ENCODE peak calls at places on chromosomes 1 and 21, in six cellular contexts. I, V, D, G, Q and F are unnamed samples.

GRCh38 chr1:234862944-234863515 is 253.1 kb upstream of the IRF2BP2 start:
- DNase-seq in I (no peak), V (no peak), D (peak; percentile 81), G (peak; percentile 73), Q (no peak), F (no peak)

GRCh38 chr1:163774390-163774789 is 452.6 kb downstream of the NUF2 start:
- DNase-seq in I (no peak), V (no peak), D (no peak), G (no peak), Q (no peak), F (no peak)

GRCh38 chr1:94045465-94046056 is 75.4 kb downstream of the ABCA4 start:
- DNase-seq in I (peak; percentile 51), V (no peak), D (peak; percentile 68), G (peak; percentile 99), Q (peak; percentile 79), F (no peak)

GRCh38 chr1:200037501-200037900 is 10.0 kb downstream of the NR5A2 start:
- DNase-seq in I (no peak), V (no peak), D (no peak), G (no peak), Q (no peak), F (no peak)

GRCh38 chr1:200473698-200474371 is 64.0 kb upstream of the ZNF281 start:
- DNase-seq in I (no peak), V (no peak), D (no peak), G (no peak), Q (no peak), F (no peak)

GRCh38 chr1:171640225-171640624 is 12.3 kb downstream of the MYOC start:
- DNase-seq in I (no peak), V (no peak), D (no peak), G (no peak), Q (no peak), F (no peak)

GRCh38 chr1:230274254-230274653 is 151.9 kb downstream of the PGBD5 start:
- DNase-seq in I (peak; percentile 49), V (no peak), D (peak; percentile 14), G (no peak), Q (no peak), F (no peak)

GRCh38 chr1:210848474-210848873 is 285.5 kb downstream of the KCNH1 start:
- DNase-seq in I (no peak), V (no peak), D (no peak), G (no peak), Q (no peak), F (no peak)

GRCh38 chr1:187264995-187265602 is 436.4 kb downstream of the PLA2G4A start:
- DNase-seq in I (no peak), V (no peak), D (peak; percentile 82), G (peak; percentile 57), Q (peak; percentile 51), F (no peak)

GRCh38 chr1:77360256-77360655 is 78.4 kb downstream of the AK5 start:
- DNase-seq in I (no peak), V (no peak), D (no peak), G (no peak), Q (no peak), F (no peak)

GRCh38 chr1:2526824-2527552 is 592 bp upstream of the PANK4 start:
- DNase-seq in I (no peak), V (no peak), D (peak; percentile 63), G (peak; percentile 66), Q (no peak), F (peak; percentile 25)

GRCh38 chr1:214058071-214058470 is 70.3 kb downstream of the PROX1 start:
- DNase-seq in I (no peak), V (no peak), D (no peak), G (no peak), Q (no peak), F (no peak)

GRCh38 chr1:40094481-40095110 is 2.5 kb downstream of the PPT1 start:
- DNase-seq in I (no peak), V (no peak), D (peak; percentile 85), G (no peak), Q (no peak), F (no peak)

GRCh38 chr1:7784492-7785071 is 491 bp downstream of the PER3 start:
- DNase-seq in I (no peak), V (no peak), D (peak; percentile 30), G (no peak), Q (no peak), F (peak; percentile 15)

GRCh38 chr1:233714631-233715217 is 100.8 kb downstream of the KCNK1 start:
- DNase-seq in I (no peak), V (no peak), D (no peak), G (no peak), Q (no peak), F (no peak)

GRCh38 chr1:153246825-153247224 is 12.7 kb upstream of the LORICRIN start:
- DNase-seq in I (no peak), V (no peak), D (no peak), G (no peak), Q (no peak), F (no peak)

GRCh38 chr21:27077501-27077900 is 110.6 kb upstream of the ADAMTS5 start:
- DNase-seq in I (no peak), V (no peak), D (no peak), G (no peak), Q (no peak), F (no peak)

GRCh38 chr21:39314155-39315027 is 959 bp upstream of the BRWD1 start:
- DNase-seq in I (no peak), V (no peak), D (peak; percentile 56), G (peak; percentile 67), Q (peak; percentile 53), F (peak; percentile 7)

GRCh38 chr1:180896161-180896560 is 16.5 kb upstream of the KIAA1614 start:
- DNase-seq in I (no peak), V (no peak), D (no peak), G (no peak), Q (no peak), F (no peak)

GRCh38 chr1:59477286-59477685 is 180.4 kb downstream of the FGGY start:
- DNase-seq in I (no peak), V (no peak), D (no peak), G (peak; percentile 68), Q (no peak), F (no peak)

GRCh38 chr1:179353546-179353945 is 12.2 kb upstream of the AXDND1 start:
- DNase-seq in I (no peak), V (no peak), D (no peak), G (peak; percentile 48), Q (no peak), F (no peak)

GRCh38 chr21:14376854-14377253 is 6.1 kb downstream of the HSPA13 start:
- DNase-seq in I (no peak), V (no peak), D (no peak), G (no peak), Q (no peak), F (no peak)

GRCh38 chr1:89812992-89813391 is 7.8 kb upstream of the LRRC8D start:
- DNase-seq in I (no peak), V (no peak), D (no peak), G (no peak), Q (no peak), F (no peak)

GRCh38 chr1:221834698-221835538 is 93.0 kb upstream of the DUSP10 start:
- DNase-seq in I (no peak), V (no peak), D (no peak), G (no peak), Q (no peak), F (no peak)

GRCh38 chr1:175221548-175222175 is 29.1 kb upstream of the KIAA0040 start:
- DNase-seq in I (no peak), V (no peak), D (no peak), G (no peak), Q (no peak), F (no peak)

GRCh38 chr1:99645699-99646531 is at the start of gene PALMD:
- DNase-seq in I (no peak), V (no peak), D (no peak), G (peak; percentile 28), Q (peak; percentile 33), F (no peak)

GRCh38 chr1:8217011-8217711 is 100.8 kb upstream of the SLC45A1 start:
- DNase-seq in I (peak; percentile 53), V (no peak), D (no peak), G (peak; percentile 34), Q (no peak), F (no peak)

GRCh38 chr1:201408176-201408814 is 9.2 kb upstream of the LAD1 start:
- DNase-seq in I (peak; percentile 74), V (peak; percentile 38), D (peak; percentile 34), G (peak; percentile 74), Q (peak; percentile 94), F (peak; percentile 59)

GRCh38 chr1:174743654-174744561 is 255.8 kb upstream of the CACYBP start:
- DNase-seq in I (no peak), V (no peak), D (peak; percentile 71), G (peak; percentile 49), Q (peak; percentile 50), F (no peak)

GRCh38 chr1:160129046-160129445 is 13.5 kb downstream of the ATP1A2 start:
- DNase-seq in I (no peak), V (no peak), D (no peak), G (peak; percentile 30), Q (no peak), F (no peak)

GRCh38 chr1:155000475-155000724 is 2.2 kb upstream of the ZBTB7B start:
- DNase-seq in I (no peak), V (no peak), D (no peak), G (no peak), Q (no peak), F (no peak)

GRCh38 chr1:182091083-182091482 is 29.6 kb upstream of the ZNF648 start:
- DNase-seq in I (no peak), V (no peak), D (no peak), G (no peak), Q (no peak), F (no peak)

GRCh38 chr21:35738342-35738961 is 321.9 kb downstream of the SETD4 start:
- DNase-seq in I (no peak), V (no peak), D (no peak), G (peak; percentile 18), Q (no peak), F (no peak)